ENCODE peak calls at places on chromosomes 13 and 19, in four cellular contexts. One of them, this sample, is unnamed.

GRCh38 chr19:3167533-3168272 is 10.9 kb upstream of the S1PR4 start:
- DNase-seq in endothelial cell: no peak
- DNase-seq in effector memory CD4-positive, alpha-beta T cell: no peak
- DNase-seq in sciatic nerve: no peak
- DNase-seq in this sample: no peak

GRCh38 chr13:42832341-42833153 is 51.2 kb downstream of the FAM216B start:
- DNase-seq in endothelial cell: no peak
- DNase-seq in effector memory CD4-positive, alpha-beta T cell: no peak
- DNase-seq in sciatic nerve: no peak
- DNase-seq in this sample: no peak

GRCh38 chr13:79782541-79783216 is 301.7 kb downstream of the NDFIP2 start:
- DNase-seq in endothelial cell: peak
- DNase-seq in sciatic nerve: peak
- DNase-seq in effector memory CD4-positive, alpha-beta T cell: no peak
- DNase-seq in this sample: peak

GRCh38 chr13:97621631-97622030 is 187.7 kb downstream of the RAP2A start:
- DNase-seq in sciatic nerve: no peak
- DNase-seq in effector memory CD4-positive, alpha-beta T cell: no peak
- DNase-seq in endothelial cell: no peak
- DNase-seq in this sample: peak

GRCh38 chr13:105144936-105145335 is 1390.5 kb downstream of the EFNB2 start:
- DNase-seq in sciatic nerve: no peak
- DNase-seq in endothelial cell: no peak
- DNase-seq in effector memory CD4-positive, alpha-beta T cell: no peak
- DNase-seq in this sample: no peak

GRCh38 chr13:75788494-75788991 is 152.4 kb downstream of the LMO7 start:
- DNase-seq in endothelial cell: no peak
- DNase-seq in sciatic nerve: no peak
- DNase-seq in effector memory CD4-positive, alpha-beta T cell: no peak
- DNase-seq in this sample: no peak

GRCh38 chr13:29702912-29703351 is 107.4 kb upstream of the SLC7A1 start:
- DNase-seq in endothelial cell: no peak
- DNase-seq in sciatic nerve: peak
- DNase-seq in effector memory CD4-positive, alpha-beta T cell: no peak
- DNase-seq in this sample: peak

GRCh38 chr13:34044041-34044440 is 226.1 kb downstream of the RFC3 start:
- DNase-seq in effector memory CD4-positive, alpha-beta T cell: no peak
- DNase-seq in endothelial cell: no peak
- DNase-seq in sciatic nerve: no peak
- DNase-seq in this sample: no peak

GRCh38 chr13:24265453-24265852 is 43.9 kb upstream of the C1QTNF9 start:
- DNase-seq in effector memory CD4-positive, alpha-beta T cell: no peak
- DNase-seq in sciatic nerve: no peak
- DNase-seq in endothelial cell: no peak
- DNase-seq in this sample: no peak

GRCh38 chr13:31807090-31807541 is 67.8 kb downstream of the RXFP2 start:
- DNase-seq in sciatic nerve: no peak
- DNase-seq in effector memory CD4-positive, alpha-beta T cell: peak
- DNase-seq in endothelial cell: no peak
- DNase-seq in this sample: no peak

GRCh38 chr13:95530178-95530577 is 22.3 kb upstream of the CLDN10 start:
- DNase-seq in endothelial cell: no peak
- DNase-seq in sciatic nerve: no peak
- DNase-seq in effector memory CD4-positive, alpha-beta T cell: no peak
- DNase-seq in this sample: no peak

GRCh38 chr13:32594339-32594738 is 8.1 kb downstream of the PDS5B start:
- DNase-seq in sciatic nerve: no peak
- DNase-seq in endothelial cell: no peak
- DNase-seq in effector memory CD4-positive, alpha-beta T cell: no peak
- DNase-seq in this sample: no peak

GRCh38 chr19:52638601-52639000 is 446 bp upstream of the ZNF83 start:
- DNase-seq in sciatic nerve: peak
- DNase-seq in effector memory CD4-positive, alpha-beta T cell: no peak
- DNase-seq in endothelial cell: peak
- DNase-seq in this sample: no peak

GRCh38 chr19:45994456-45994988 is 745 bp upstream of the CCDC61 start:
- DNase-seq in endothelial cell: no peak
- DNase-seq in sciatic nerve: no peak
- DNase-seq in effector memory CD4-positive, alpha-beta T cell: no peak
- DNase-seq in this sample: no peak

GRCh38 chr13:23701646-23702045 is 131.4 kb downstream of the TNFRSF19 start:
- DNase-seq in sciatic nerve: peak
- DNase-seq in effector memory CD4-positive, alpha-beta T cell: no peak
- DNase-seq in endothelial cell: no peak
- DNase-seq in this sample: no peak

GRCh38 chr19:17090501-17091074 is 15.0 kb downstream of the MYO9B start:
- DNase-seq in endothelial cell: no peak
- DNase-seq in effector memory CD4-positive, alpha-beta T cell: no peak
- DNase-seq in sciatic nerve: no peak
- DNase-seq in this sample: no peak

GRCh38 chr13:24233351-24233901 is 72.9 kb downstream of the SPATA13 start:
- DNase-seq in endothelial cell: no peak
- DNase-seq in effector memory CD4-positive, alpha-beta T cell: no peak
- DNase-seq in sciatic nerve: no peak
- DNase-seq in this sample: no peak

GRCh38 chr13:110866491-110867170 is 48.2 kb downstream of the ANKRD10 start:
- DNase-seq in endothelial cell: no peak
- DNase-seq in effector memory CD4-positive, alpha-beta T cell: no peak
- DNase-seq in sciatic nerve: no peak
- DNase-seq in this sample: no peak

GRCh38 chr19:28297036-28297435 is 915.9 kb downstream of the UQCRFS1 start:
- DNase-seq in effector memory CD4-positive, alpha-beta T cell: no peak
- DNase-seq in endothelial cell: no peak
- DNase-seq in sciatic nerve: no peak
- DNase-seq in this sample: no peak

GRCh38 chr19:41195675-41196497 is 2.9 kb downstream of the CYP2S1 start:
- DNase-seq in sciatic nerve: no peak
- DNase-seq in endothelial cell: no peak
- DNase-seq in effector memory CD4-positive, alpha-beta T cell: no peak
- DNase-seq in this sample: no peak

GRCh38 chr19:14091086-14091884 is 734 bp upstream of the SAMD1 start:
- DNase-seq in endothelial cell: peak
- DNase-seq in effector memory CD4-positive, alpha-beta T cell: no peak
- DNase-seq in sciatic nerve: peak
- DNase-seq in this sample: no peak

GRCh38 chr13:80655778-80656518 is 315.0 kb upstream of the SPRY2 start:
- DNase-seq in endothelial cell: no peak
- DNase-seq in sciatic nerve: no peak
- DNase-seq in effector memory CD4-positive, alpha-beta T cell: no peak
- DNase-seq in this sample: no peak

GRCh38 chr13:41075034-41075433 is 13.7 kb downstream of the WBP4 start:
- DNase-seq in effector memory CD4-positive, alpha-beta T cell: no peak
- DNase-seq in sciatic nerve: no peak
- DNase-seq in endothelial cell: peak
- DNase-seq in this sample: no peak

GRCh38 chr13:48531416-48532145 is 1.3 kb downstream of the RCBTB2 start:
- DNase-seq in sciatic nerve: no peak
- DNase-seq in endothelial cell: no peak
- DNase-seq in effector memory CD4-positive, alpha-beta T cell: no peak
- DNase-seq in this sample: no peak

GRCh38 chr19:7722231-7722651 is 9.7 kb downstream of the CLEC4G start:
- DNase-seq in endothelial cell: no peak
- DNase-seq in sciatic nerve: no peak
- DNase-seq in effector memory CD4-positive, alpha-beta T cell: no peak
- DNase-seq in this sample: no peak

GRCh38 chr19:40798223-40798996 is 581 bp upstream of the EGLN2 start:
- DNase-seq in endothelial cell: peak
- DNase-seq in effector memory CD4-positive, alpha-beta T cell: peak
- DNase-seq in sciatic nerve: peak
- DNase-seq in this sample: peak

GRCh38 chr13:41056996-41057711 is 4.2 kb upstream of the WBP4 start:
- DNase-seq in effector memory CD4-positive, alpha-beta T cell: no peak
- DNase-seq in endothelial cell: no peak
- DNase-seq in sciatic nerve: no peak
- DNase-seq in this sample: no peak

GRCh38 chr13:91946498-91947070 is 548.2 kb downstream of the GPC5 start:
- DNase-seq in endothelial cell: peak
- DNase-seq in effector memory CD4-positive, alpha-beta T cell: no peak
- DNase-seq in sciatic nerve: no peak
- DNase-seq in this sample: no peak

GRCh38 chr19:16516381-16516780 is 20.2 kb downstream of the C19orf44 start:
- DNase-seq in sciatic nerve: no peak
- DNase-seq in effector memory CD4-positive, alpha-beta T cell: no peak
- DNase-seq in endothelial cell: no peak
- DNase-seq in this sample: no peak

GRCh38 chr13:43725460-43725859 is 61.3 kb downstream of the ENOX1 start:
- DNase-seq in endothelial cell: no peak
- DNase-seq in sciatic nerve: no peak
- DNase-seq in effector memory CD4-positive, alpha-beta T cell: no peak
- DNase-seq in this sample: no peak

GRCh38 chr19:51023946-51024345 is 2.5 kb downstream of the KLK11 start:
- DNase-seq in effector memory CD4-positive, alpha-beta T cell: no peak
- DNase-seq in endothelial cell: no peak
- DNase-seq in sciatic nerve: no peak
- DNase-seq in this sample: no peak

GRCh38 chr19:33513424-33513823 is 8.2 kb downstream of the PEPD start:
- DNase-seq in effector memory CD4-positive, alpha-beta T cell: no peak
- DNase-seq in endothelial cell: no peak
- DNase-seq in sciatic nerve: no peak
- DNase-seq in this sample: no peak

GRCh38 chr19:14544047-14544446 is 14.7 kb downstream of the TECR start:
- DNase-seq in endothelial cell: no peak
- DNase-seq in effector memory CD4-positive, alpha-beta T cell: no peak
- DNase-seq in sciatic nerve: no peak
- DNase-seq in this sample: no peak

GRCh38 chr19:36140289-36141038 is 598 bp downstream of the CAPNS1 start:
- DNase-seq in effector memory CD4-positive, alpha-beta T cell: no peak
- DNase-seq in endothelial cell: peak
- DNase-seq in sciatic nerve: peak
- DNase-seq in this sample: peak